ENCODE peak calls at places on chromosomes 7 and 10, in ten cellular contexts. One of them, this sample, is unnamed. For H4K20me1, the result is how much of the 10 kb centered on the place peaks cover.

GRCh38 chr10:3080608-3081007 is 13.3 kb downstream of the PFKP start:
- DNase-seq in H1: no peak
- DNase-seq in PC-3: no peak
- DNase-seq in PC-9: no peak
- DNase-seq in neural progenitor cell: no peak
- DNase-seq in GM23338: no peak
- DNase-seq in K562: peak
- DNase-seq in GM12878: no peak
- DNase-seq in SK-N-SH: peak
- DNase-seq in OCI-LY7: peak
- DNase-seq in this sample: no peak

GRCh38 chr10:51397695-51398094 is 301.7 kb downstream of the CSTF2T start:
- DNase-seq in SK-N-SH: no peak
- DNase-seq in PC-3: peak
- DNase-seq in OCI-LY7: no peak
- DNase-seq in H1: no peak
- DNase-seq in GM12878: no peak
- DNase-seq in PC-9: no peak
- DNase-seq in GM23338: no peak
- DNase-seq in neural progenitor cell: no peak
- DNase-seq in K562: no peak
- DNase-seq in this sample: peak

GRCh38 chr7:149880871-149881301 is 7.1 kb downstream of the ATP6V0E2 start:
- DNase-seq in neural progenitor cell: no peak
- DNase-seq in OCI-LY7: no peak
- DNase-seq in H1: no peak
- DNase-seq in GM23338: no peak
- DNase-seq in K562: no peak
- DNase-seq in PC-3: no peak
- DNase-seq in GM12878: no peak
- DNase-seq in SK-N-SH: no peak
- DNase-seq in PC-9: no peak
- DNase-seq in this sample: peak

GRCh38 chr7:51346136-51346535 is 29.5 kb upstream of the COBL start:
- DNase-seq in GM23338: no peak
- DNase-seq in PC-9: no peak
- DNase-seq in OCI-LY7: no peak
- DNase-seq in SK-N-SH: no peak
- DNase-seq in K562: no peak
- DNase-seq in H1: no peak
- DNase-seq in PC-3: no peak
- DNase-seq in neural progenitor cell: no peak
- DNase-seq in GM12878: no peak
- DNase-seq in this sample: no peak

GRCh38 chr10:50937230-50937907 is 51.9 kb upstream of the A1CF start:
- DNase-seq in K562: peak
- DNase-seq in neural progenitor cell: peak
- DNase-seq in GM23338: peak
- DNase-seq in GM12878: no peak
- DNase-seq in SK-N-SH: peak
- DNase-seq in PC-3: peak
- DNase-seq in OCI-LY7: no peak
- DNase-seq in H1: no peak
- DNase-seq in PC-9: no peak
- DNase-seq in this sample: peak

GRCh38 chr7:97971120-97971989 is 18.6 kb downstream of the OCM2 start:
- DNase-seq in OCI-LY7: peak
- DNase-seq in PC-3: peak
- DNase-seq in SK-N-SH: peak
- DNase-seq in H1: no peak
- DNase-seq in PC-9: peak
- DNase-seq in neural progenitor cell: peak
- DNase-seq in GM12878: peak
- DNase-seq in K562: peak
- DNase-seq in GM23338: peak
- DNase-seq in this sample: peak

GRCh38 chr7:129401228-129401967 is 32.8 kb upstream of the STRIP2 start:
- DNase-seq in GM12878: no peak
- DNase-seq in OCI-LY7: no peak
- DNase-seq in K562: peak
- DNase-seq in PC-3: peak
- DNase-seq in GM23338: no peak
- DNase-seq in PC-9: peak
- DNase-seq in H1: no peak
- DNase-seq in SK-N-SH: no peak
- DNase-seq in neural progenitor cell: no peak
- DNase-seq in this sample: peak

GRCh38 chr10:66649626-66650025 is 276.2 kb upstream of the LRRTM3 start:
- DNase-seq in neural progenitor cell: no peak
- DNase-seq in PC-9: no peak
- DNase-seq in GM23338: no peak
- DNase-seq in K562: no peak
- DNase-seq in OCI-LY7: no peak
- DNase-seq in GM12878: no peak
- DNase-seq in SK-N-SH: no peak
- DNase-seq in PC-3: no peak
- DNase-seq in H1: no peak
- DNase-seq in this sample: no peak

GRCh38 chr7:27167916-27168264 is 2.6 kb upstream of the HOXA9 start:
- DNase-seq in OCI-LY7: no peak
- DNase-seq in GM12878: no peak
- DNase-seq in PC-3: peak
- DNase-seq in GM23338: no peak
- DNase-seq in neural progenitor cell: no peak
- DNase-seq in K562: no peak
- DNase-seq in SK-N-SH: no peak
- DNase-seq in PC-9: no peak
- DNase-seq in H1: no peak
- DNase-seq in this sample: no peak

GRCh38 chr10:110706690-110707098 is 62.6 kb downstream of the RBM20 start:
- DNase-seq in PC-3: peak
- DNase-seq in GM12878: no peak
- DNase-seq in OCI-LY7: no peak
- DNase-seq in SK-N-SH: no peak
- DNase-seq in neural progenitor cell: peak
- DNase-seq in K562: no peak
- DNase-seq in H1: peak
- DNase-seq in GM23338: peak
- DNase-seq in PC-9: peak
- DNase-seq in this sample: no peak

GRCh38 chr10:30182191-30183075 is 123.0 kb upstream of the JCAD start:
- DNase-seq in GM12878: no peak
- DNase-seq in H1: no peak
- DNase-seq in OCI-LY7: no peak
- DNase-seq in PC-9: peak
- DNase-seq in neural progenitor cell: no peak
- DNase-seq in PC-3: peak
- DNase-seq in SK-N-SH: peak
- DNase-seq in K562: no peak
- DNase-seq in GM23338: no peak
- DNase-seq in this sample: peak

GRCh38 chr10:113485801-113486200 is 67.1 kb upstream of the HABP2 start:
- DNase-seq in SK-N-SH: no peak
- DNase-seq in K562: no peak
- DNase-seq in OCI-LY7: no peak
- DNase-seq in GM12878: no peak
- DNase-seq in PC-9: no peak
- DNase-seq in GM23338: no peak
- DNase-seq in H1: no peak
- DNase-seq in PC-3: no peak
- DNase-seq in neural progenitor cell: no peak
- DNase-seq in this sample: no peak

GRCh38 chr10:90787906-90788491 is 69.8 kb downstream of the HTR7 start:
- DNase-seq in PC-9: no peak
- DNase-seq in OCI-LY7: peak
- DNase-seq in GM12878: no peak
- DNase-seq in H1: no peak
- DNase-seq in neural progenitor cell: peak
- DNase-seq in GM23338: peak
- DNase-seq in PC-3: peak
- DNase-seq in SK-N-SH: peak
- DNase-seq in K562: peak
- DNase-seq in this sample: peak

GRCh38 chr7:131365876-131366275 is 38.2 kb downstream of the MKLN1 start:
- DNase-seq in SK-N-SH: no peak
- DNase-seq in PC-3: no peak
- DNase-seq in OCI-LY7: no peak
- DNase-seq in K562: no peak
- DNase-seq in H1: no peak
- DNase-seq in neural progenitor cell: no peak
- DNase-seq in GM23338: no peak
- DNase-seq in PC-9: no peak
- DNase-seq in GM12878: no peak
- DNase-seq in this sample: no peak

GRCh38 chr7:5591547-5591899 is 167.9 kb upstream of the TNRC18 start:
- DNase-seq in SK-N-SH: peak
- DNase-seq in GM12878: no peak
- DNase-seq in H1: no peak
- DNase-seq in PC-9: peak
- DNase-seq in GM23338: peak
- DNase-seq in OCI-LY7: no peak
- DNase-seq in neural progenitor cell: peak
- DNase-seq in PC-3: peak
- DNase-seq in K562: peak
- DNase-seq in this sample: peak

GRCh38 chr10:21501109-21501508 is 24.4 kb downstream of the SKIDA1 start:
- DNase-seq in OCI-LY7: no peak
- DNase-seq in GM12878: no peak
- DNase-seq in SK-N-SH: no peak
- DNase-seq in PC-3: no peak
- DNase-seq in PC-9: no peak
- DNase-seq in neural progenitor cell: peak
- DNase-seq in GM23338: no peak
- DNase-seq in H1: peak
- DNase-seq in K562: no peak
- DNase-seq in this sample: no peak

GRCh38 chr7:51123322-51124021 is 193.1 kb downstream of the COBL start:
- DNase-seq in PC-3: peak
- DNase-seq in GM23338: no peak
- DNase-seq in neural progenitor cell: no peak
- DNase-seq in SK-N-SH: no peak
- DNase-seq in K562: no peak
- DNase-seq in GM12878: no peak
- DNase-seq in PC-9: peak
- DNase-seq in OCI-LY7: no peak
- DNase-seq in H1: peak
- DNase-seq in this sample: no peak

GRCh38 chr7:28613262-28613661 is 200.9 kb downstream of the CREB5 start:
- DNase-seq in GM23338: no peak
- DNase-seq in GM12878: no peak
- DNase-seq in K562: no peak
- DNase-seq in SK-N-SH: no peak
- DNase-seq in PC-9: peak
- DNase-seq in H1: no peak
- DNase-seq in neural progenitor cell: no peak
- DNase-seq in OCI-LY7: no peak
- DNase-seq in PC-3: peak
- DNase-seq in this sample: no peak

DNA sequence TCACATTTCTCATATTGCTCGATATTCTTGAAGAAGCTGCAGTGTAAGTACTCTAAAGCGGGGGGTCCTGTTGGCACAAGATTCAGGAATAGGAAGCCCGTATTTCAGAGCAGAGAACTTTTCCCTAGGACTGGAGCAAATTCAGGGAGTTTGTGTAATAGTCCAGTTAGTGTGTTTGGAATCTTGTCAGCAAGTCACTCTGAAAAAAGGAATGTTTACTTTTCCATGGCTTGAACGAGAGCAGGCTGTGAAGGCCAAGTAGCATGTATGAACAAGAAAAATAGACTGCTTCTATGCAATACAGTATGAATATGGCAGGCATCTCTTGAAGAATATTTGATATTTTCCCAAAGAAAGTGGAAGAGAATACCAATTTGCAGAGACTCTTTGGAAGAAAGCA is 39.8 kb downstream of the CDC123 start:
- DNase-seq in K562: no peak
- DNase-seq in PC-3: no peak
- DNase-seq in SK-N-SH: no peak
- DNase-seq in OCI-LY7: no peak
- DNase-seq in neural progenitor cell: no peak
- DNase-seq in GM12878: no peak
- DNase-seq in PC-9: no peak
- DNase-seq in H1: no peak
- DNase-seq in GM23338: no peak
- DNase-seq in this sample: no peak
- H3K27ac ChIP-seq in K562: no peak
- H3K27ac ChIP-seq in PC-3: no peak
- H3K27ac ChIP-seq in SK-N-SH: no peak
- H3K27ac ChIP-seq in OCI-LY7: no peak
- H3K27ac ChIP-seq in neural progenitor cell: no peak
- H3K27ac ChIP-seq in GM12878: no peak
- H3K27ac ChIP-seq in PC-9: no peak
- H3K27ac ChIP-seq in H1: no peak
- H3K27ac ChIP-seq in GM23338: no peak
- H3K27ac ChIP-seq in this sample: no peak

DNA sequence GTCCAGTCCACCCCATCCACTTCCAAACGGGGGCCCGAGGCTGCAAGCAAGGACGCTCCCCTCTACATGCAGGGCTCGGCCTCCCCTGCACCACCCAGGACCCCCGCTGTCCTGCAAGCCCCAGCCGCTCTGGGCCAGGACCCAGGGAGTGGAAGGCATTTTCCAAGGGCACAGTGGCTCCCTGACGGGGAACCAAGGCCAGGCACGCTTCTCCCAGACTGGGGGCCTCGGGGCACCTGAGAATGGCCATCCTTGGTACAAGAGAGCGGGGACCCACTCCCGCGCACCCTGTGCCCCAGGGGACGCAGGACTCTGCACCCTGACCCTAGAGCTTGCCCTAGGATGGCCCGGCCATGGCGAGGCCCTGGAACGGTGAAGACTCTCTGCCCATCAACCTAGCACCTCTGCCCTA is 545 bp upstream of the AKR1E2 start:
- DNase-seq in K562: no peak
- DNase-seq in neural progenitor cell: no peak
- DNase-seq in OCI-LY7: no peak
- DNase-seq in PC-3: no peak
- DNase-seq in SK-N-SH: no peak
- DNase-seq in PC-9: no peak
- DNase-seq in GM23338: no peak
- DNase-seq in GM12878: no peak
- DNase-seq in H1: peak
- DNase-seq in this sample: no peak
- H3K4me3 ChIP-seq in K562: peak
- H3K4me3 ChIP-seq in neural progenitor cell: no peak
- H3K4me3 ChIP-seq in OCI-LY7: no peak
- H3K4me3 ChIP-seq in PC-3: no peak
- H3K4me3 ChIP-seq in SK-N-SH: peak
- H3K4me3 ChIP-seq in PC-9: no peak
- H3K4me3 ChIP-seq in GM23338: no peak
- H3K4me3 ChIP-seq in GM12878: no peak
- H3K4me3 ChIP-seq in H1: no peak
- H3K4me3 ChIP-seq in this sample: no peak

GRCh38 chr10:102657451-102657850 is 13.2 kb downstream of the TRIM8 start:
- DNase-seq in H1: no peak
- DNase-seq in SK-N-SH: no peak
- DNase-seq in OCI-LY7: no peak
- DNase-seq in PC-9: no peak
- DNase-seq in neural progenitor cell: no peak
- DNase-seq in GM12878: no peak
- DNase-seq in PC-3: no peak
- DNase-seq in K562: no peak
- DNase-seq in GM23338: no peak
- DNase-seq in this sample: no peak
- H4K20me1 ChIP-seq in H1: under half
- H4K20me1 ChIP-seq in SK-N-SH: under half
- H4K20me1 ChIP-seq in OCI-LY7: under half
- H4K20me1 ChIP-seq in PC-9: under half
- H4K20me1 ChIP-seq in neural progenitor cell: under half
- H4K20me1 ChIP-seq in GM12878: under half
- H4K20me1 ChIP-seq in PC-3: under half
- H4K20me1 ChIP-seq in K562: under half
- H4K20me1 ChIP-seq in GM23338: under half
- H4K20me1 ChIP-seq in this sample: under half

GRCh38 chr7:25260862-25261454 is 32.7 kb upstream of the NPVF start:
- DNase-seq in GM12878: no peak
- DNase-seq in K562: no peak
- DNase-seq in H1: no peak
- DNase-seq in SK-N-SH: no peak
- DNase-seq in neural progenitor cell: no peak
- DNase-seq in PC-3: no peak
- DNase-seq in OCI-LY7: peak
- DNase-seq in GM23338: no peak
- DNase-seq in PC-9: peak
- DNase-seq in this sample: peak
- H3K27ac ChIP-seq in GM12878: no peak
- H3K27ac ChIP-seq in K562: no peak
- H3K27ac ChIP-seq in H1: no peak
- H3K27ac ChIP-seq in SK-N-SH: no peak
- H3K27ac ChIP-seq in neural progenitor cell: peak
- H3K27ac ChIP-seq in PC-3: no peak
- H3K27ac ChIP-seq in OCI-LY7: no peak
- H3K27ac ChIP-seq in GM23338: no peak
- H3K27ac ChIP-seq in PC-9: no peak
- H3K27ac ChIP-seq in this sample: no peak

This sample was measured in hepatocyte.